ENCODE peak calls at places on chromosomes 11 and 22, in seven cellular contexts. One of them, this sample, is unnamed.

GRCh38 chr22:23113067-23113846 is 28.5 kb downstream of the RSPH14 start:
- DNase-seq in right lobe of liver: no peak
- DNase-seq in stomach: no peak
- DNase-seq in mesenchymal stem cell: peak; percentile 11
- DNase-seq in psoas muscle: peak; percentile 71
- DNase-seq in fibroblast of lung: peak; percentile 6
- DNase-seq in small intestine: no peak
- DNase-seq in this sample: peak; percentile 54

GRCh38 chr11:12544986-12545775 is 129.0 kb upstream of the TEAD1 start:
- DNase-seq in right lobe of liver: no peak
- DNase-seq in stomach: no peak
- DNase-seq in mesenchymal stem cell: peak; percentile 58
- DNase-seq in psoas muscle: no peak
- DNase-seq in fibroblast of lung: peak; percentile 57
- DNase-seq in small intestine: no peak
- DNase-seq in this sample: no peak

GRCh38 chr11:6427516-6427915 is 8.6 kb upstream of the APBB1 start:
- DNase-seq in right lobe of liver: no peak
- DNase-seq in stomach: no peak
- DNase-seq in mesenchymal stem cell: no peak
- DNase-seq in psoas muscle: no peak
- DNase-seq in fibroblast of lung: no peak
- DNase-seq in small intestine: no peak
- DNase-seq in this sample: no peak

GRCh38 chr22:44395116-44396005 is 82.6 kb upstream of the SHISAL1 start:
- DNase-seq in right lobe of liver: peak; percentile 26
- DNase-seq in stomach: peak; percentile 17
- DNase-seq in mesenchymal stem cell: no peak
- DNase-seq in psoas muscle: peak; percentile 44
- DNase-seq in fibroblast of lung: no peak
- DNase-seq in small intestine: no peak
- DNase-seq in this sample: no peak

GRCh38 chr11:27291302-27291889 is 71.6 kb downstream of the CCDC34 start:
- DNase-seq in right lobe of liver: no peak
- DNase-seq in stomach: peak; percentile 55
- DNase-seq in mesenchymal stem cell: no peak
- DNase-seq in psoas muscle: no peak
- DNase-seq in fibroblast of lung: no peak
- DNase-seq in small intestine: peak; percentile 56
- DNase-seq in this sample: no peak

GRCh38 chr22:36008565-36008964 is 20.1 kb downstream of the RBFOX2 start:
- DNase-seq in right lobe of liver: no peak
- DNase-seq in stomach: no peak
- DNase-seq in mesenchymal stem cell: peak; percentile 44
- DNase-seq in psoas muscle: no peak
- DNase-seq in fibroblast of lung: no peak
- DNase-seq in small intestine: no peak
- DNase-seq in this sample: no peak

GRCh38 chr11:59523541-59523940 is 12.2 kb downstream of the OR4D9 start:
- DNase-seq in right lobe of liver: no peak
- DNase-seq in stomach: no peak
- DNase-seq in mesenchymal stem cell: no peak
- DNase-seq in psoas muscle: no peak
- DNase-seq in fibroblast of lung: no peak
- DNase-seq in small intestine: no peak
- DNase-seq in this sample: no peak

GRCh38 chr11:126007263-126007662 is 55.4 kb downstream of the CDON start:
- DNase-seq in right lobe of liver: no peak
- DNase-seq in stomach: no peak
- DNase-seq in mesenchymal stem cell: peak; percentile 38
- DNase-seq in psoas muscle: no peak
- DNase-seq in fibroblast of lung: peak; percentile 74
- DNase-seq in small intestine: peak; percentile 52
- DNase-seq in this sample: no peak

GRCh38 chr11:27468209-27468608 is 4.4 kb downstream of the LGR4 start:
- DNase-seq in right lobe of liver: no peak
- DNase-seq in stomach: no peak
- DNase-seq in mesenchymal stem cell: peak; percentile 82
- DNase-seq in psoas muscle: no peak
- DNase-seq in fibroblast of lung: peak; percentile 89
- DNase-seq in small intestine: no peak
- DNase-seq in this sample: no peak

GRCh38 chr22:44099696-44100095 is 75.6 kb downstream of the PARVB start:
- DNase-seq in right lobe of liver: peak; percentile 15
- DNase-seq in stomach: no peak
- DNase-seq in mesenchymal stem cell: no peak
- DNase-seq in psoas muscle: peak; percentile 27
- DNase-seq in fibroblast of lung: no peak
- DNase-seq in small intestine: no peak
- DNase-seq in this sample: no peak

GRCh38 chr22:17162731-17163130 is 3.7 kb upstream of the HDHD5 start:
- DNase-seq in right lobe of liver: no peak
- DNase-seq in stomach: no peak
- DNase-seq in mesenchymal stem cell: no peak
- DNase-seq in psoas muscle: no peak
- DNase-seq in fibroblast of lung: no peak
- DNase-seq in small intestine: no peak
- DNase-seq in this sample: no peak

GRCh38 chr11:33657757-33658156 is 42.9 kb downstream of the C11orf91 start:
- DNase-seq in right lobe of liver: no peak
- DNase-seq in stomach: no peak
- DNase-seq in mesenchymal stem cell: no peak
- DNase-seq in psoas muscle: no peak
- DNase-seq in fibroblast of lung: no peak
- DNase-seq in small intestine: no peak
- DNase-seq in this sample: no peak

GRCh38 chr11:116420770-116421528 is 351.8 kb downstream of the BUD13 start:
- DNase-seq in right lobe of liver: no peak
- DNase-seq in stomach: peak; percentile 31
- DNase-seq in mesenchymal stem cell: no peak
- DNase-seq in psoas muscle: no peak
- DNase-seq in fibroblast of lung: peak; percentile 60
- DNase-seq in small intestine: peak; percentile 91
- DNase-seq in this sample: no peak

GRCh38 chr11:115659061-115659963 is 155.1 kb upstream of the CADM1 start:
- DNase-seq in right lobe of liver: no peak
- DNase-seq in stomach: no peak
- DNase-seq in mesenchymal stem cell: peak; percentile 29
- DNase-seq in psoas muscle: no peak
- DNase-seq in fibroblast of lung: peak; percentile 74
- DNase-seq in small intestine: peak; percentile 33
- DNase-seq in this sample: peak; percentile 68

GRCh38 chr22:34588893-34589545 is 476.9 kb upstream of the ISX start:
- DNase-seq in right lobe of liver: no peak
- DNase-seq in stomach: no peak
- DNase-seq in mesenchymal stem cell: no peak
- DNase-seq in psoas muscle: no peak
- DNase-seq in fibroblast of lung: no peak
- DNase-seq in small intestine: no peak
- DNase-seq in this sample: no peak

GRCh38 chr11:72240461-72241289 is 3.3 kb downstream of the PHOX2A start:
- DNase-seq in right lobe of liver: peak; percentile 49
- DNase-seq in stomach: no peak
- DNase-seq in mesenchymal stem cell: no peak
- DNase-seq in psoas muscle: no peak
- DNase-seq in fibroblast of lung: peak; percentile 17
- DNase-seq in small intestine: peak; percentile 8
- DNase-seq in this sample: no peak

GRCh38 chr22:44707752-44708151 is 5.7 kb downstream of the PRR5 start:
- DNase-seq in right lobe of liver: no peak
- DNase-seq in stomach: no peak
- DNase-seq in mesenchymal stem cell: no peak
- DNase-seq in psoas muscle: no peak
- DNase-seq in fibroblast of lung: peak; percentile 51
- DNase-seq in small intestine: no peak
- DNase-seq in this sample: peak; percentile 40

GRCh38 chr11:132139181-132139580 is 768.8 kb downstream of the NTM start:
- DNase-seq in right lobe of liver: no peak
- DNase-seq in stomach: no peak
- DNase-seq in mesenchymal stem cell: no peak
- DNase-seq in psoas muscle: no peak
- DNase-seq in fibroblast of lung: no peak
- DNase-seq in small intestine: no peak
- DNase-seq in this sample: no peak

GRCh38 chr11:132140056-132140455 is 769.6 kb downstream of the NTM start:
- DNase-seq in right lobe of liver: no peak
- DNase-seq in stomach: no peak
- DNase-seq in mesenchymal stem cell: no peak
- DNase-seq in psoas muscle: no peak
- DNase-seq in fibroblast of lung: no peak
- DNase-seq in small intestine: no peak
- DNase-seq in this sample: no peak

GRCh38 chr11:132137981-132138313 is 767.5 kb downstream of the NTM start:
- DNase-seq in right lobe of liver: no peak
- DNase-seq in stomach: no peak
- DNase-seq in mesenchymal stem cell: no peak
- DNase-seq in psoas muscle: no peak
- DNase-seq in fibroblast of lung: no peak
- DNase-seq in small intestine: no peak
- DNase-seq in this sample: no peak

GRCh38 chr11:132142554-132142953 is 772.1 kb downstream of the NTM start:
- DNase-seq in right lobe of liver: no peak
- DNase-seq in stomach: no peak
- DNase-seq in mesenchymal stem cell: no peak
- DNase-seq in psoas muscle: no peak
- DNase-seq in fibroblast of lung: no peak
- DNase-seq in small intestine: no peak
- DNase-seq in this sample: peak; percentile 32

DNA sequence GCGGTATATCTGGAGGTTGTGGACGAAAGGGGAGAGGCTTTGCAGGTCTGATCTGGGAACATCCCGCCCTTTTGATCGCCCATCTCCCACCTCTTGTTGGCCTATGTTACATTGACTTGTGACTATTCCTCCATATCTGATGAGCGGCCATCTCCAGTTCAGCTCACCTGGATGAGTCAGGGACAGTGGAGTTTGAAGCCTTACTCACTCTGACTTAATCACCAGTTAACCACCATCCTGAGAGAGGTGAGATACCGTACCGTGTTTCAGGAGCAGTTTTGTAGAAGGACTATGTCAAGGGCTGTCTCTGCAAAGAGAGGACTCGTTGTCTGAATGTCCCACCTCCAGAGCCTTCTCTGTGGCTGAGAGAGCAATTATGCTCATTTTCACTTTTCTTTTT is 771.7 kb downstream of the NTM start:
- DNase-seq in right lobe of liver: no peak
- DNase-seq in stomach: no peak
- DNase-seq in mesenchymal stem cell: no peak
- DNase-seq in psoas muscle: no peak
- DNase-seq in fibroblast of lung: no peak
- DNase-seq in small intestine: no peak
- DNase-seq in this sample: no peak
- H3K4me1 ChIP-seq in right lobe of liver: no peaks in the 10 kb centered on the region
- H3K4me1 ChIP-seq in stomach: no peaks in the 10 kb centered on the region
- H3K4me1 ChIP-seq in mesenchymal stem cell: peaks cover 13% of the 10 kb centered on the region
- H3K4me1 ChIP-seq in psoas muscle: no peaks in the 10 kb centered on the region
- H3K4me1 ChIP-seq in fibroblast of lung: no peaks in the 10 kb centered on the region
- H3K4me1 ChIP-seq in small intestine: no peaks in the 10 kb centered on the region
- H3K4me1 ChIP-seq in this sample: no peaks in the 10 kb centered on the region

GRCh38 chr11:102317768-102318103 is 452 bp downstream of the BIRC3 start:
- DNase-seq in right lobe of liver: no peak
- DNase-seq in stomach: no peak
- DNase-seq in mesenchymal stem cell: no peak
- DNase-seq in psoas muscle: no peak
- DNase-seq in fibroblast of lung: no peak
- DNase-seq in small intestine: no peak
- DNase-seq in this sample: no peak

GRCh38 chr11:102320166-102320565 is 2.9 kb downstream of the BIRC3 start:
- DNase-seq in right lobe of liver: no peak
- DNase-seq in stomach: no peak
- DNase-seq in mesenchymal stem cell: no peak
- DNase-seq in psoas muscle: no peak
- DNase-seq in fibroblast of lung: no peak
- DNase-seq in small intestine: no peak
- DNase-seq in this sample: no peak

GRCh38 chr11:102320679-102321078 is 3.4 kb downstream of the BIRC3 start:
- DNase-seq in right lobe of liver: no peak
- DNase-seq in stomach: no peak
- DNase-seq in mesenchymal stem cell: no peak
- DNase-seq in psoas muscle: no peak
- DNase-seq in fibroblast of lung: no peak
- DNase-seq in small intestine: peak; percentile 24
- DNase-seq in this sample: no peak

GRCh38 chr11:102318469-102318868 is 1.2 kb downstream of the BIRC3 start:
- DNase-seq in right lobe of liver: no peak
- DNase-seq in stomach: peak; percentile 42
- DNase-seq in mesenchymal stem cell: no peak
- DNase-seq in psoas muscle: no peak
- DNase-seq in fibroblast of lung: peak; percentile 20
- DNase-seq in small intestine: no peak
- DNase-seq in this sample: no peak

GRCh38 chr11:102319544-102319943 is 2.3 kb downstream of the BIRC3 start:
- DNase-seq in right lobe of liver: no peak
- DNase-seq in stomach: no peak
- DNase-seq in mesenchymal stem cell: no peak
- DNase-seq in psoas muscle: no peak
- DNase-seq in fibroblast of lung: no peak
- DNase-seq in small intestine: no peak
- DNase-seq in this sample: no peak
- H3K27ac ChIP-seq in right lobe of liver: no peak overlapping the region
- H3K27ac ChIP-seq in stomach: peak overlapping the region; percentile 93
- H3K27ac ChIP-seq in mesenchymal stem cell: no peak overlapping the region
- H3K27ac ChIP-seq in psoas muscle: no peak overlapping the region
- H3K27ac ChIP-seq in fibroblast of lung: no peak overlapping the region
- H3K27ac ChIP-seq in small intestine: no peak overlapping the region
- H3K27ac ChIP-seq in this sample: peak overlapping the region; percentile 56

GRCh38 chr11:61067782-61068181 is 34.5 kb upstream of the CD5 start:
- DNase-seq in right lobe of liver: no peak
- DNase-seq in stomach: no peak
- DNase-seq in mesenchymal stem cell: no peak
- DNase-seq in psoas muscle: no peak
- DNase-seq in fibroblast of lung: no peak
- DNase-seq in small intestine: no peak
- DNase-seq in this sample: no peak
- H3K4me1 ChIP-seq in right lobe of liver: no peaks in the 10 kb centered on the region
- H3K4me1 ChIP-seq in stomach: no peaks in the 10 kb centered on the region
- H3K4me1 ChIP-seq in mesenchymal stem cell: peaks cover 10% of the 10 kb centered on the region
- H3K4me1 ChIP-seq in psoas muscle: peaks cover 9% of the 10 kb centered on the region
- H3K4me1 ChIP-seq in fibroblast of lung: no peaks in the 10 kb centered on the region
- H3K4me1 ChIP-seq in small intestine: no peaks in the 10 kb centered on the region
- H3K4me1 ChIP-seq in this sample: no peaks in the 10 kb centered on the region

GRCh38 chr11:110711776-110712642 is at the start of gene ARHGAP20:
- DNase-seq in right lobe of liver: peak; percentile 85
- DNase-seq in stomach: peak; percentile 76
- DNase-seq in mesenchymal stem cell: peak; percentile 58
- DNase-seq in psoas muscle: peak; percentile 83
- DNase-seq in fibroblast of lung: peak; percentile 69
- DNase-seq in small intestine: peak; percentile 9
- DNase-seq in this sample: peak; percentile 74

GRCh38 chr11:110713469-110713776 is 1.2 kb upstream of the ARHGAP20 start:
- DNase-seq in right lobe of liver: peak; percentile 42
- DNase-seq in stomach: no peak
- DNase-seq in mesenchymal stem cell: no peak
- DNase-seq in psoas muscle: no peak
- DNase-seq in fibroblast of lung: no peak
- DNase-seq in small intestine: no peak
- DNase-seq in this sample: peak; percentile 28

GRCh38 chr11:110710520-110711381 is 1.5 kb downstream of the ARHGAP20 start:
- DNase-seq in right lobe of liver: peak; percentile 73
- DNase-seq in stomach: peak; percentile 51
- DNase-seq in mesenchymal stem cell: peak; percentile 23
- DNase-seq in psoas muscle: peak; percentile 83
- DNase-seq in fibroblast of lung: peak; percentile 43
- DNase-seq in small intestine: no peak
- DNase-seq in this sample: peak; percentile 45

GRCh38 chr11:110712643-110713468 is 619 bp upstream of the ARHGAP20 start:
- DNase-seq in right lobe of liver: peak; percentile 52
- DNase-seq in stomach: no peak
- DNase-seq in mesenchymal stem cell: peak; percentile 20
- DNase-seq in psoas muscle: peak; percentile 60
- DNase-seq in fibroblast of lung: peak; percentile 47
- DNase-seq in small intestine: peak; percentile 1
- DNase-seq in this sample: peak; percentile 53

GRCh38 chr11:110711448-110711775 is 825 bp downstream of the ARHGAP20 start:
- DNase-seq in right lobe of liver: no peak
- DNase-seq in stomach: no peak
- DNase-seq in mesenchymal stem cell: no peak
- DNase-seq in psoas muscle: no peak
- DNase-seq in fibroblast of lung: no peak
- DNase-seq in small intestine: no peak
- DNase-seq in this sample: no peak
- H3K27ac ChIP-seq in right lobe of liver: peak overlapping the region; percentile 30
- H3K27ac ChIP-seq in stomach: peak overlapping the region; percentile 88
- H3K27ac ChIP-seq in mesenchymal stem cell: no peak overlapping the region
- H3K27ac ChIP-seq in psoas muscle: peak overlapping the region; percentile 75
- H3K27ac ChIP-seq in fibroblast of lung: peak overlapping the region; percentile 55
- H3K27ac ChIP-seq in small intestine: no peak overlapping the region
- H3K27ac ChIP-seq in this sample: no peak overlapping the region